ENCODE peak calls at places on chromosome 17, in eight cellular contexts. One of them, this sample, is unnamed.

GRCh38 chr17:78997231-78997741 is 12.3 kb downstream of the CANT1 start:
- DNase-seq in foreskin fibroblast: no peak
- DNase-seq in thoracic aorta: no peak
- DNase-seq in fibroblast of villous mesenchyme: no peak
- DNase-seq in CD4-positive, alpha-beta T cell: no peak
- DNase-seq in mucosa of descending colon: peak
- DNase-seq in cardiac muscle cell: no peak
- DNase-seq in brain microvascular endothelial cell: no peak
- DNase-seq in this sample: no peak

GRCh38 chr17:82299452-82299851 is 18.0 kb downstream of the CD7 start:
- DNase-seq in foreskin fibroblast: no peak
- DNase-seq in thoracic aorta: no peak
- DNase-seq in fibroblast of villous mesenchyme: no peak
- DNase-seq in CD4-positive, alpha-beta T cell: no peak
- DNase-seq in mucosa of descending colon: no peak
- DNase-seq in cardiac muscle cell: no peak
- DNase-seq in brain microvascular endothelial cell: no peak
- DNase-seq in this sample: no peak

GRCh38 chr17:2412561-2413021 is 11.7 kb upstream of the MNT start:
- DNase-seq in foreskin fibroblast: peak
- DNase-seq in thoracic aorta: no peak
- DNase-seq in fibroblast of villous mesenchyme: peak
- DNase-seq in CD4-positive, alpha-beta T cell: no peak
- DNase-seq in mucosa of descending colon: no peak
- DNase-seq in cardiac muscle cell: no peak
- DNase-seq in brain microvascular endothelial cell: no peak
- DNase-seq in this sample: no peak

GRCh38 chr17:31596382-31597323 is 205.2 kb downstream of the RAB11FIP4 start:
- DNase-seq in foreskin fibroblast: peak
- DNase-seq in thoracic aorta: peak
- DNase-seq in fibroblast of villous mesenchyme: peak
- DNase-seq in CD4-positive, alpha-beta T cell: no peak
- DNase-seq in mucosa of descending colon: peak
- DNase-seq in cardiac muscle cell: peak
- DNase-seq in brain microvascular endothelial cell: peak
- DNase-seq in this sample: peak

GRCh38 chr17:70168044-70168978 is 1.0 kb upstream of the KCNJ2 start:
- DNase-seq in foreskin fibroblast: peak
- DNase-seq in thoracic aorta: no peak
- DNase-seq in fibroblast of villous mesenchyme: peak
- DNase-seq in CD4-positive, alpha-beta T cell: no peak
- DNase-seq in mucosa of descending colon: peak
- DNase-seq in cardiac muscle cell: peak
- DNase-seq in brain microvascular endothelial cell: peak
- DNase-seq in this sample: no peak

GRCh38 chr17:60743812-60744211 is 66.2 kb downstream of the BCAS3 start:
- DNase-seq in foreskin fibroblast: peak
- DNase-seq in thoracic aorta: no peak
- DNase-seq in fibroblast of villous mesenchyme: no peak
- DNase-seq in CD4-positive, alpha-beta T cell: no peak
- DNase-seq in mucosa of descending colon: peak
- DNase-seq in cardiac muscle cell: peak
- DNase-seq in brain microvascular endothelial cell: no peak
- DNase-seq in this sample: peak

GRCh38 chr17:76958974-76959373 is 90.8 kb downstream of the MGAT5B start:
- DNase-seq in foreskin fibroblast: no peak
- DNase-seq in thoracic aorta: no peak
- DNase-seq in fibroblast of villous mesenchyme: no peak
- DNase-seq in CD4-positive, alpha-beta T cell: no peak
- DNase-seq in mucosa of descending colon: no peak
- DNase-seq in cardiac muscle cell: no peak
- DNase-seq in brain microvascular endothelial cell: no peak
- DNase-seq in this sample: no peak

GRCh38 chr17:76994237-76994637 is 126.0 kb downstream of the MGAT5B start:
- DNase-seq in foreskin fibroblast: no peak
- DNase-seq in thoracic aorta: no peak
- DNase-seq in fibroblast of villous mesenchyme: no peak
- DNase-seq in CD4-positive, alpha-beta T cell: no peak
- DNase-seq in mucosa of descending colon: no peak
- DNase-seq in cardiac muscle cell: no peak
- DNase-seq in brain microvascular endothelial cell: no peak
- DNase-seq in this sample: no peak

GRCh38 chr17:82267575-82268379 is 5.7 kb downstream of the CSNK1D start:
- DNase-seq in foreskin fibroblast: peak
- DNase-seq in thoracic aorta: peak
- DNase-seq in fibroblast of villous mesenchyme: peak
- DNase-seq in CD4-positive, alpha-beta T cell: no peak
- DNase-seq in mucosa of descending colon: peak
- DNase-seq in cardiac muscle cell: no peak
- DNase-seq in brain microvascular endothelial cell: peak
- DNase-seq in this sample: peak

GRCh38 chr17:67019809-67020208 is 24.5 kb upstream of the CACNG1 start:
- DNase-seq in foreskin fibroblast: no peak
- DNase-seq in thoracic aorta: no peak
- DNase-seq in fibroblast of villous mesenchyme: no peak
- DNase-seq in CD4-positive, alpha-beta T cell: no peak
- DNase-seq in mucosa of descending colon: no peak
- DNase-seq in cardiac muscle cell: no peak
- DNase-seq in brain microvascular endothelial cell: no peak
- DNase-seq in this sample: no peak

GRCh38 chr17:76527430-76528111 is 9.9 kb downstream of the CYGB start:
- DNase-seq in foreskin fibroblast: no peak
- DNase-seq in thoracic aorta: peak
- DNase-seq in fibroblast of villous mesenchyme: peak
- DNase-seq in CD4-positive, alpha-beta T cell: peak
- DNase-seq in mucosa of descending colon: peak
- DNase-seq in cardiac muscle cell: no peak
- DNase-seq in brain microvascular endothelial cell: peak
- DNase-seq in this sample: no peak

DNA sequence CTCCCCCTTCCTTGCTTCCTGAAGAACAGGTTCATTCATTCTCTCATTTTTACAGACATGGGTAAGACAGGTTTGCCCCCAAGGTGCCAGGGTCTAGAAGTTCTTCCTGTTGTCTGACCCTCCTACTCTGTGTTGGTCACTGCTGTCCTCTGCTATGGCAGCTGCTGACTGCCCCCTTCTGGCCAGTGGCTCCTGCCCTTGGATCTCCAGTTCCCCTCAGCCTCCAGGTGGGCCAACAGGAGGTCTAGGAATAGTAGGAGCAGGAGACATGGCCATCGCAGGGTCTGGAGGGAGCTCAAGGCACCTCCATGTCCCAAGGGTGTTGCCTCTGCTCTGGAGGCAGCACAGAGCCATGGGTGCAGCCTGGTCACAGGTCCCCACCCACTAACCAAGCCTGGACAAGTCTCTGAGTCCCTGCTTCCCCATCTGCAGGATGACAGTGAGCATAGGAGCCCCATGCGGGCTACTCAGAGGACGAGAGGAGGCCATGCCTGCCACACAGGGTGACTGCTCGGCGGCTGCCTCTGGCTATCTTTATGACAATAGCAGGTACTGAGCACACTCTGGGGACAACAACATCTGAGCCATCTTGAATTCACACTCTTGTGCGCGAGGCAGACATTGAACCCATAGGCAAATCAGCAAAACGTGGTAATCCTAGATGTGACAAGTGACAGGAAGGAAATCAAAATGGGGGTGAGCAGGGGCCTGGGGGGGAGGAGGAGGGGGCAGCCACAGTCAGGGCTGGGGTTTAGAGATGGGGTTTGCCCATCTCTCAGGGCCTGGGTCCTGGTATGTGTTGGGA is 27.0 kb upstream of the NXPH3 start:
- DNase-seq in foreskin fibroblast: peak
- DNase-seq in thoracic aorta: no peak
- DNase-seq in fibroblast of villous mesenchyme: peak
- DNase-seq in CD4-positive, alpha-beta T cell: no peak
- DNase-seq in mucosa of descending colon: peak
- DNase-seq in cardiac muscle cell: peak
- DNase-seq in brain microvascular endothelial cell: peak
- DNase-seq in this sample: peak
- TF ChIP-seq CTCF in foreskin fibroblast: peak
- TF ChIP-seq CTCF in thoracic aorta: peak
- TF ChIP-seq CTCF in fibroblast of villous mesenchyme: peak
- TF ChIP-seq CTCF in CD4-positive, alpha-beta T cell: no peak
- TF ChIP-seq CTCF in mucosa of descending colon: no peak
- TF ChIP-seq CTCF in cardiac muscle cell: peak
- TF ChIP-seq CTCF in brain microvascular endothelial cell: peak
- TF ChIP-seq CTCF in this sample: peak

GRCh38 chr17:8253801-8254200 is 4.7 kb downstream of the PFAS start:
- DNase-seq in foreskin fibroblast: no peak
- DNase-seq in thoracic aorta: no peak
- DNase-seq in fibroblast of villous mesenchyme: peak
- DNase-seq in CD4-positive, alpha-beta T cell: no peak
- DNase-seq in mucosa of descending colon: peak
- DNase-seq in cardiac muscle cell: peak
- DNase-seq in brain microvascular endothelial cell: no peak
- DNase-seq in this sample: no peak
- TF ChIP-seq CTCF in foreskin fibroblast: no peak
- TF ChIP-seq CTCF in thoracic aorta: no peak
- TF ChIP-seq CTCF in fibroblast of villous mesenchyme: peak
- TF ChIP-seq CTCF in CD4-positive, alpha-beta T cell: no peak
- TF ChIP-seq CTCF in mucosa of descending colon: no peak
- TF ChIP-seq CTCF in cardiac muscle cell: peak
- TF ChIP-seq CTCF in brain microvascular endothelial cell: no peak
- TF ChIP-seq CTCF in this sample: no peak

GRCh38 chr17:57874058-57874419 is 24.2 kb upstream of the MRPS23 start:
- DNase-seq in foreskin fibroblast: no peak
- DNase-seq in thoracic aorta: no peak
- DNase-seq in fibroblast of villous mesenchyme: no peak
- DNase-seq in CD4-positive, alpha-beta T cell: no peak
- DNase-seq in mucosa of descending colon: no peak
- DNase-seq in cardiac muscle cell: no peak
- DNase-seq in brain microvascular endothelial cell: no peak
- DNase-seq in this sample: no peak

GRCh38 chr17:57876866-57877237 is 27.0 kb upstream of the MRPS23 start:
- DNase-seq in foreskin fibroblast: no peak
- DNase-seq in thoracic aorta: no peak
- DNase-seq in fibroblast of villous mesenchyme: no peak
- DNase-seq in CD4-positive, alpha-beta T cell: no peak
- DNase-seq in mucosa of descending colon: no peak
- DNase-seq in cardiac muscle cell: no peak
- DNase-seq in brain microvascular endothelial cell: no peak
- DNase-seq in this sample: no peak

GRCh38 chr17:57874434-57875108 is 24.7 kb upstream of the MRPS23 start:
- DNase-seq in foreskin fibroblast: peak
- DNase-seq in thoracic aorta: peak
- DNase-seq in fibroblast of villous mesenchyme: peak
- DNase-seq in CD4-positive, alpha-beta T cell: no peak
- DNase-seq in mucosa of descending colon: peak
- DNase-seq in cardiac muscle cell: peak
- DNase-seq in brain microvascular endothelial cell: peak
- DNase-seq in this sample: peak

GRCh38 chr17:57876023-57876865 is 26.4 kb upstream of the MRPS23 start:
- DNase-seq in foreskin fibroblast: no peak
- DNase-seq in thoracic aorta: no peak
- DNase-seq in fibroblast of villous mesenchyme: no peak
- DNase-seq in CD4-positive, alpha-beta T cell: no peak
- DNase-seq in mucosa of descending colon: no peak
- DNase-seq in cardiac muscle cell: no peak
- DNase-seq in brain microvascular endothelial cell: no peak
- DNase-seq in this sample: no peak

DNA sequence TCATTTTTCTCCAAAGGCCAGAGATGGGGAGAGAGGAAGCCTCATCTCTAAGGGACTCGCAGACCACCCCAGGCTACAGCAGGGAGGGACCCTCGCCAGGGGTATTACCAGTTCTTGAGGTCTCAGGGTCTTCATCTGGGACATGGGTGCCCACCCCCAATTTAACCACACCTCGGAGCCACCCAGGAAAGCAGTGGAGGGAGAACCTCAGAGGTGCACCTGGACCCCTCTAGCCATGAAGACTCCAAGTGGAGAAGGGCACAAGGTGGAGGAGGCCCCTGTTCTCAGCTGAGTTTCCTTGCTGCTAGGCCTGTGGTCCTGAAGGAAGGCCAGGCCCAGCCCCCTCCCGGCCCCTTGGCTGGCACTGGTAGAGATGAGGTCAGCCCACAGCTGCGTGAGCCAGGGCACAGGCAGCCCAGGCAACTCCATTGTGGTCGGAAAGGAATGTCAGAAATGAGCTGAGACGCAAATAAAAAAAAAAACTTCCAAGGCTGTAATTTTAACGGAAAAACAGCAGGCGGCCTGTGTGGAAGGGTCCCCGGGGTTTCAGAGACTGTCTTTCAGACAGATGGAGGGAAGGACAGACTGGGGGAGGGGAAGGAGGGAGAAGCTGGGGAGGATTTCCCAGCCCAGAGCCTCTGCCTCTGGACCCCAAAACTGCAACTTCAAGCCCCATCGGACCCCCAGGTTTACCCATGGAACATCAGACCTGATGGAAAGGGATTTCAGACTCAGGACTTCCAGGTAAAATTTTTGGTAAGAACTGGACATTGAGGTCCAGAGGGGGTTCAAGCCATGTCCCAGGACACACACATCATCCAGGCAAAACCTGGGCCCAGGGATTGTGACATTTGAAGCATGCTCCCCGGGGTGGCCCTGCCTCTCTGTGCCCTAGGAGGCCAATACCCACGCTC is 25.5 kb upstream of the MRPS23 start:
- DNase-seq in foreskin fibroblast: peak
- DNase-seq in thoracic aorta: peak
- DNase-seq in fibroblast of villous mesenchyme: peak
- DNase-seq in CD4-positive, alpha-beta T cell: no peak
- DNase-seq in mucosa of descending colon: peak
- DNase-seq in cardiac muscle cell: peak
- DNase-seq in brain microvascular endothelial cell: peak
- DNase-seq in this sample: peak
- TF ChIP-seq CTCF in foreskin fibroblast: peak
- TF ChIP-seq CTCF in thoracic aorta: peak
- TF ChIP-seq CTCF in fibroblast of villous mesenchyme: peak
- TF ChIP-seq CTCF in CD4-positive, alpha-beta T cell: no peak
- TF ChIP-seq CTCF in mucosa of descending colon: no peak
- TF ChIP-seq CTCF in cardiac muscle cell: peak
- TF ChIP-seq CTCF in brain microvascular endothelial cell: peak
- TF ChIP-seq CTCF in this sample: peak

GRCh38 chr17:17663160-17664072 is 17.8 kb upstream of the RAI1 start:
- DNase-seq in foreskin fibroblast: peak
- DNase-seq in thoracic aorta: peak
- DNase-seq in fibroblast of villous mesenchyme: peak
- DNase-seq in CD4-positive, alpha-beta T cell: peak
- DNase-seq in mucosa of descending colon: peak
- DNase-seq in cardiac muscle cell: peak
- DNase-seq in brain microvascular endothelial cell: peak
- DNase-seq in this sample: peak

GRCh38 chr17:17659340-17659739 is 21.9 kb upstream of the RAI1 start:
- DNase-seq in foreskin fibroblast: no peak
- DNase-seq in thoracic aorta: no peak
- DNase-seq in fibroblast of villous mesenchyme: no peak
- DNase-seq in CD4-positive, alpha-beta T cell: no peak
- DNase-seq in mucosa of descending colon: no peak
- DNase-seq in cardiac muscle cell: no peak
- DNase-seq in brain microvascular endothelial cell: no peak
- DNase-seq in this sample: no peak

GRCh38 chr17:17664073-17664470 is 17.2 kb upstream of the RAI1 start:
- DNase-seq in foreskin fibroblast: no peak
- DNase-seq in thoracic aorta: no peak
- DNase-seq in fibroblast of villous mesenchyme: no peak
- DNase-seq in CD4-positive, alpha-beta T cell: no peak
- DNase-seq in mucosa of descending colon: no peak
- DNase-seq in cardiac muscle cell: no peak
- DNase-seq in brain microvascular endothelial cell: no peak
- DNase-seq in this sample: no peak

GRCh38 chr17:17661134-17661533 is 20.1 kb upstream of the RAI1 start:
- DNase-seq in foreskin fibroblast: no peak
- DNase-seq in thoracic aorta: no peak
- DNase-seq in fibroblast of villous mesenchyme: no peak
- DNase-seq in CD4-positive, alpha-beta T cell: no peak
- DNase-seq in mucosa of descending colon: no peak
- DNase-seq in cardiac muscle cell: no peak
- DNase-seq in brain microvascular endothelial cell: no peak
- DNase-seq in this sample: no peak

GRCh38 chr17:17661834-17662233 is 19.4 kb upstream of the RAI1 start:
- DNase-seq in foreskin fibroblast: no peak
- DNase-seq in thoracic aorta: no peak
- DNase-seq in fibroblast of villous mesenchyme: no peak
- DNase-seq in CD4-positive, alpha-beta T cell: no peak
- DNase-seq in mucosa of descending colon: no peak
- DNase-seq in cardiac muscle cell: peak
- DNase-seq in brain microvascular endothelial cell: no peak
- DNase-seq in this sample: no peak
- TF ChIP-seq CTCF in foreskin fibroblast: no peak
- TF ChIP-seq CTCF in thoracic aorta: no peak
- TF ChIP-seq CTCF in fibroblast of villous mesenchyme: peak
- TF ChIP-seq CTCF in CD4-positive, alpha-beta T cell: no peak
- TF ChIP-seq CTCF in mucosa of descending colon: no peak
- TF ChIP-seq CTCF in cardiac muscle cell: no peak
- TF ChIP-seq CTCF in brain microvascular endothelial cell: peak
- TF ChIP-seq CTCF in this sample: peak